ENCODE peak calls at places on chromosome 15, in four cellular contexts. B, N, J and L are unnamed samples.

GRCh38 chr15:41544650-41545015 is 576 bp upstream of the RPAP1 start:
- DNase-seq in B (no peak), N (no peak), J (no peak), L (no peak)

GRCh38 chr15:75349851-75350588 is 3.2 kb downstream of the NEIL1 start:
- DNase-seq in B (no peak), N (no peak), J (peak), L (no peak)

GRCh38 chr15:101477851-101478353 is 11.6 kb downstream of the PCSK6 start:
- DNase-seq in B (no peak), N (peak), J (no peak), L (no peak)

GRCh38 chr15:28935316-28935715 is 49.5 kb downstream of the APBA2 start:
- DNase-seq in B (no peak), N (peak), J (no peak), L (no peak)

GRCh38 chr15:86570738-86571137 is 491.1 kb downstream of the AGBL1 start:
- DNase-seq in B (no peak), N (no peak), J (no peak), L (no peak)

GRCh38 chr15:93497256-93497655 is 408.2 kb upstream of the RGMA start:
- DNase-seq in B (no peak), N (no peak), J (no peak), L (no peak)

GRCh38 chr15:74400313-74400850 is 32.9 kb upstream of the CYP11A1 start:
- DNase-seq in B (no peak), N (no peak), J (no peak), L (no peak)

GRCh38 chr15:39426552-39427532 is 154.0 kb upstream of the THBS1 start:
- DNase-seq in B (peak), N (peak), J (peak), L (no peak)

GRCh38 chr15:94367726-94368535 is 136.6 kb downstream of the MCTP2 start:
- DNase-seq in B (no peak), N (no peak), J (no peak), L (no peak)

GRCh38 chr15:87575896-87576295 is 680.6 kb downstream of the NTRK3 start:
- DNase-seq in B (no peak), N (no peak), J (no peak), L (no peak)

GRCh38 chr15:67551207-67551743 is 8.8 kb downstream of the MAP2K5 start:
- DNase-seq in B (no peak), N (no peak), J (no peak), L (no peak)

GRCh38 chr15:92733934-92734521 is 78.5 kb upstream of the FAM174B start:
- DNase-seq in B (peak), N (peak), J (no peak), L (peak)

GRCh38 chr15:80934761-80935221 is 54.8 kb downstream of the MESD start:
- DNase-seq in B (peak), N (no peak), J (no peak), L (no peak)

GRCh38 chr15:73712107-73712506 is 27.9 kb downstream of the CD276 start:
- DNase-seq in B (no peak), N (peak), J (no peak), L (no peak)

GRCh38 chr15:32994810-32995424 is 199.6 kb downstream of the FMN1 start:
- DNase-seq in B (peak), N (peak), J (no peak), L (peak)

GRCh38 chr15:72562878-72563277 is 88.7 kb downstream of the ARIH1 start:
- DNase-seq in B (no peak), N (no peak), J (no peak), L (no peak)

GRCh38 chr15:74290645-74291044 is 54.5 kb downstream of the CCDC33 start:
- DNase-seq in B (no peak), N (no peak), J (no peak), L (no peak)

GRCh38 chr15:91891788-91892187 is 38.3 kb downstream of the SLCO3A1 start:
- DNase-seq in B (no peak), N (no peak), J (no peak), L (no peak)

GRCh38 chr15:58476525-58477162 is 44.9 kb downstream of the LIPC start:
- DNase-seq in B (no peak), N (no peak), J (no peak), L (no peak)

GRCh38 chr15:57356636-57357035 is 19.7 kb upstream of the CGNL1 start:
- DNase-seq in B (peak), N (no peak), J (no peak), L (no peak)

GRCh38 chr15:80745888-80746287 is 33.3 kb upstream of the CEMIP start:
- DNase-seq in B (no peak), N (no peak), J (no peak), L (no peak)

GRCh38 chr15:35764661-35765519 is 218.9 kb upstream of the DPH6 start:
- DNase-seq in B (no peak), N (no peak), J (no peak), L (no peak)

GRCh38 chr15:63332367-63333078 is 49.1 kb downstream of the CA12 start:
- DNase-seq in B (peak), N (no peak), J (no peak), L (peak)
- TF ChIP-seq ELK1 in B (no peak), N (no peak), J (no peak), L (no peak)

GRCh38 chr15:70362911-70363310 is 265.2 kb upstream of the TLE3 start:
- DNase-seq in B (peak), N (peak), J (no peak), L (peak)
- TF ChIP-seq CEBPB in B (no peak), N (no peak), J (no peak), L (no peak)

DNA sequence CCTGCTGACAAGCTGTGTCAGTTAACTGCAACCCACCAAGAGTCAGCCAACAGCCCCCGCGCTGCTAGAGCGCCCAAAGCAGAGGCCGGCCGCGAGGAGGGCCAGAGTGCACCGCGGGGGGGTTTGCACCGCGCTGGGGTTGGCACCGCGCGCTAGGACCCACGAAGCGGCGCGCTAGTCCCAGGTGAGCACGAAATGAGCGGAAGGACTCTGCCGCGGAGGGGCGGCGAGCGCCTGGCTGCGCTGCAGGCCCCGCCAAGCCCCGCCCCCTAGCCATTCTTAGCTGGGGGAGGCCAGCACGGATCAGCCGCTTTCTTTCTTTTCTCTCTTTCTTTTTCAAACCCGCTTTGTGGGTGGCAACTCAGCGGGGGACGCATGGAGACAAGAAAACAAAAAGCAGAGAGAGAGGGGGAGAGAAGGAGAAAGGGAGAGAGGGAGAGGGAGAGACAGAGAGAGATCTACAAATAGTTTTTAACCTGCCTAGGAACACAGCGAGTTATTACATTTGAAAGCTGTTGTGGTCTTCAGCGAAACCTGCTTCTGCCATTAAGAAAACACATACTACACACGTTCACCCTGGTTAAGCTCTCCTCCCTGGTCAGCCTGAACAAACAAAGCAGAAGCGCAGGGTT is 6.9 kb upstream of the FOXB1 start:
- DNase-seq in B (no peak), N (peak), J (no peak), L (no peak)
- TF ChIP-seq ELK1 in B (no peak), N (no peak), J (no peak), L (no peak)

GRCh38 chr15:78322243-78322642 is 17.9 kb upstream of the CRABP1 start:
- DNase-seq in B (peak), N (no peak), J (no peak), L (peak)
- TF ChIP-seq CEBPB in B (no peak), N (no peak), J (no peak), L (no peak)

GRCh38 chr15:89054873-89055272 is 33.4 kb upstream of the ABHD2 start:
- DNase-seq in B (no peak), N (no peak), J (no peak), L (no peak)

GRCh38 chr15:89058376-89058775 is 29.9 kb upstream of the ABHD2 start:
- DNase-seq in B (no peak), N (no peak), J (no peak), L (no peak)

GRCh38 chr15:89057506-89058133 is 30.6 kb upstream of the ABHD2 start:
- DNase-seq in B (peak), N (peak), J (peak), L (peak)

DNA sequence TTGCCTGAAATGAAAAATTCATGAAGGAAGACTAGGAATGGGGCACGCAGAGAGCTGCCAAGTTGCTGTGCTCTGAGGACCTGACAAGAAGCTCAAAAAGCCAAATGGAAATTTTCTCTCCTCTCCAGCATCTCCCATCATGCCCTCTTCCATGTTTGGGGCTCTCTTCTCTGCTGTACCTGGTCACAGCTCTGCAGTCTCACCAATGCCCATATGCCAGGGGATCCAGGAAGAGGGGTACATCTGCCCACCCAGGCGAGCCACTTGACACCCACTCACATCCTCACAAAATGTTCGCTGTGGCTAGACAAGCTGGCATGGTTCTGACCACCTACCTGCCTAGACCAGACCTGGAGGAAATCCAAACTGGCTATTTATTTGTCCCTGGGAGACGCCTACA is 29.2 kb upstream of the ABHD2 start:
- DNase-seq in B (no peak), N (no peak), J (no peak), L (no peak)
- TF ChIP-seq ELK1 in B (no peak), N (no peak), J (no peak), L (no peak)

DNA sequence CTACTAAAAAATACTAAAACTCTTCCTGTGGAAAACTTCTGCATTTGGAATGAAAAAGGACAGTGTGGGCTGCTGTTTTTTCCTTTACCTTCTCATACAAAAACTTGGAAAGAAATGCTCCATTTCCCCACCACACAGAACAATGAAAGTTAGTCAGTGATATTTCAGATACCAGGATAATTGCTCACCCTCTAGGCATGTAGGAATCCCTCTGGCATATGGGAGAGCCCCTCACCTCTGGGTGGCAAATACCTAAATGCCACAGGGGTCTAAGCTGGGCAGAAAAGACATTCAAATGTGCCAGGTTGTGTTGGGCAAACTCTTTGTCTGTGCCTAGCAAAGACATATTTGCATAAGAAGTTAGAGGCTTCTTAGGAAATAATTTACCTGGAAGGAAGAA is 560.3 kb upstream of the NR2F2 start:
- DNase-seq in B (peak), N (no peak), J (no peak), L (no peak)
- TF ChIP-seq CEBPB in B (no peak), N (no peak), J (no peak), L (no peak)

GRCh38 chr15:65289261-65289854 is 2.7 kb upstream of the PARP16 start:
- DNase-seq in B (no peak), N (no peak), J (no peak), L (no peak)
- TF ChIP-seq ELK1 in B (no peak), N (no peak), J (no peak), L (no peak)

DNA sequence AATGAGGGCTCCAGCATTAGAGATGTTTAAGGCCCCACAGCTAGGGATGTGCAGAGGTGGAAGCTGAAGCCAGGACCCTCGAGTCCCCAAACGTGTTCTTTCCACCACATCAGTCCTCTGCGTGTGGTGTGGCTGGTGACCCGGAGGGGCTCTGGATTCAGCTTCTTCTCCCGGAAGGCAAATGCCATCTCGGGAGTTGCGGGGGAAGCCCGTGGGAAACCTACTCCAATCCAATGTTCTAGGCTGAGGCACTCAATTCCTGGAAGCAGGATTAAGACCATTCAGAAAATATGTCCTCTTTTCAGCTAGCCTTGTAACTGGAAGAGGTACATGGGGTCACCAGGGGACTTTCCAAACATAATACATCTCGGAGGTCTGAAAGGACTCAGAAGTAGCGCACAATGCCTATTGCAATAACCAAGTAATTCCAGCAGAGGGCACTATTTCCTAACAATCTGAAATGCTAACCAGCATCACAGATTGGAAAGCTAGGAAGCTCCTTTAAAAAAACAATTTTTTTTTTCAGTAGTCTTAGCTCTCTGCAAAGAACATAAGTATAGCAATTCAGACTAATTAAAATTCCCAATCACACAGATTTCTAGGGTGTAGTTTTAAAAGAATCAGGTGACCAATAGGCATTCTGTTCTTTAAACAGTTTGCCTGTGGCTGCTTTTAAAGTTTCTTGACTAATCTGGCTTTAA is 36.2 kb downstream of the BNC1 start:
- DNase-seq in B (peak), N (peak), J (peak), L (peak)
- TF ChIP-seq CEBPB in B (no peak), N (peak), J (no peak), L (no peak)

GRCh38 chr15:61084944-61085367 is 144.1 kb downstream of the RORA start:
- DNase-seq in B (no peak), N (peak), J (no peak), L (no peak)
- TF ChIP-seq ELK1 in B (no peak), N (no peak), J (no peak), L (no peak)

DNA sequence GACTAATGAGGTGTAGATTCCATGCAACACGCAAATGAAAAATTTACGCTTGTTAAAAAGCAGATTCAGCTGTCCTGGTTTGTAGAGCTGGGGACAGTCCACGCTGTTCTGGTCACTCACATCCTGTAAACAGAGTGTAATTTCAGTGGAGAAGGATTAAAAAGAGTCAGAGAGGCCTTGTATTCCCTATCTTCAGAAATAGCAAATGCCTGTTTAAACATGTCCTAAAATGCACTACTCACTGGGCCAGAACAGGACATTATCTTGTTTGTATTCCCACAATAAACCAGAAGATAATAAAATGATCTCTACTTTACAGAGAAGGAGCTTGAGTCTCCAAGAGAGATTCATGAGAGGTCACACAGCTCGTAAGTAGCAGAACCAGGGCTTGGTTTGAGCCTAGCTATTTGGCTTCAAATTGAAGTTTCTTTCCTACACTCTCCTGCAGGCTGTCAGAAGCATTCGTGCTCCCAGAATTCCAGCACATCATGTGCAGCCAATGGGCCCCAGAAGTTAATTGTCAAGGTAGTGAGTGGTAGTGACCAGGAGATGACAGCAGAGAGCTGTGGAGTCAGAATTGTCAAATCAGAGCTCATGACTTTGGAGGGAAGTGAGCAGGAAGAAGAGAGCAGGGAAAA is 242.5 kb downstream of the ATP8B4 start:
- DNase-seq in B (no peak), N (peak), J (no peak), L (no peak)
- TF ChIP-seq CEBPB in B (no peak), N (no peak), J (no peak), L (no peak)